ENCODE peak calls at places on chromosomes 11 and 22, in nine cellular contexts. S is NCI-H1105 treated with DMSO at 0.1 percent for 48 hours; Q is HT1080; H is activated CD4-positive, alpha-beta T cell treated with anti-CD3 and anti-CD28 coated beads, Interleukin-2, amount 50 U/mL, for 24 hours; W is GM13977; Y is HTR-8/SVneo; N is NCI-H226; A is kidney epithelial cell; K is T follicular helper cell. D is an unnamed sample.

GRCh38 chr11:11993814-11994213 is 14.6 kb downstream of the DKK3 start:
- DNase-seq in K (no peak), A (peak; percentile 61), W (no peak), H (no peak), S (no peak), Y (peak; percentile 77), Q (peak; percentile 91), N (peak; percentile 82), D (no peak)

GRCh38 chr22:17476838-17477237 is 86.5 kb upstream of the SLC25A18 start:
- DNase-seq in N (no peak), H (no peak), Q (no peak), A (no peak), S (no peak), W (no peak), K (no peak), Y (no peak), D (no peak)

GRCh38 chr11:65452806-65453490 is 30.4 kb downstream of the NEAT1 start:
- DNase-seq in Q (peak; percentile 79), S (no peak), A (no peak), K (no peak), N (no peak), H (no peak), W (no peak), Y (no peak), D (no peak)

GRCh38 chr11:134118016-134118415 is 49.1 kb downstream of the JAM3 start:
- DNase-seq in H (no peak), K (no peak), W (no peak), Y (no peak), S (no peak), Q (no peak), A (no peak), N (no peak), D (no peak)

GRCh38 chr22:45450931-45451651 is 37.6 kb downstream of the RIBC2 start:
- DNase-seq in S (no peak), W (no peak), A (no peak), N (no peak), K (no peak), Y (peak; percentile 54), H (no peak), Q (no peak), D (no peak)

GRCh38 chr11:69896250-69896649 is 77.0 kb upstream of the FGF3 start:
- DNase-seq in Q (no peak), K (no peak), H (no peak), S (no peak), A (no peak), N (no peak), W (no peak), Y (no peak), D (no peak)

GRCh38 chr11:6737872-6738466 is 33.8 kb downstream of the OR2AG2 start:
- DNase-seq in K (peak; percentile 51), H (no peak), A (no peak), S (peak; percentile 34), Y (peak; percentile 38), W (peak; percentile 29), N (no peak), Q (peak; percentile 40), D (peak; percentile 16)

GRCh38 chr11:2750601-2751522 is 51.1 kb upstream of the KCNQ1OT1 start:
- DNase-seq in Q (no peak), W (no peak), N (no peak), A (no peak), H (no peak), K (no peak), Y (no peak), S (peak; percentile 76), D (no peak)

GRCh38 chr22:24758164-24758799 is 16.2 kb downstream of the PIWIL3 start:
- DNase-seq in W (peak; percentile 62), N (no peak), S (peak; percentile 22), K (peak; percentile 20), Q (peak; percentile 4), A (no peak), Y (peak; percentile 30), H (peak; percentile 11), D (peak; percentile 29)

GRCh38 chr11:96211433-96211832 is 131.6 kb downstream of the MAML2 start:
- DNase-seq in N (no peak), Q (no peak), K (no peak), W (no peak), S (no peak), H (no peak), Y (no peak), A (no peak), D (no peak)

GRCh38 chr11:100932474-100933100 is 197.0 kb downstream of the PGR start:
- DNase-seq in W (peak; percentile 19), K (no peak), S (peak; percentile 32), N (no peak), H (no peak), A (no peak), Y (no peak), Q (peak; percentile 52), D (no peak)

GRCh38 chr11:17658211-17658610 is 61.2 kb upstream of the MYOD1 start:
- DNase-seq in Q (peak; percentile 51), N (no peak), H (no peak), A (no peak), W (no peak), S (no peak), Y (no peak), K (no peak), D (no peak)

GRCh38 chr11:10125522-10126133 is 168.4 kb downstream of the SBF2 start:
- DNase-seq in S (no peak), W (no peak), N (no peak), A (no peak), Q (no peak), Y (no peak), K (no peak), H (no peak), D (no peak)

GRCh38 chr22:50481440-50482106 is at the start of gene ADM2:
- DNase-seq in K (peak; percentile 50), H (no peak), A (no peak), Y (peak; percentile 53), S (no peak), Q (no peak), W (peak; percentile 82), N (no peak), D (peak; percentile 64)

GRCh38 chr11:111095327-111095726 is 150.2 kb upstream of the POU2AF2 start:
- DNase-seq in W (no peak), Y (no peak), K (no peak), Q (no peak), N (no peak), A (no peak), S (no peak), H (no peak), D (no peak)

GRCh38 chr11:114099392-114100178 is 40.1 kb downstream of the ZBTB16 start:
- DNase-seq in H (no peak), W (no peak), S (no peak), N (no peak), Q (no peak), Y (no peak), K (no peak), A (no peak), D (no peak)

GRCh38 chr11:64684357-64684756 is 38.6 kb downstream of the NRXN2 start:
- DNase-seq in Y (no peak), S (no peak), H (no peak), A (no peak), N (no peak), Q (no peak), K (no peak), W (no peak), D (no peak)

GRCh38 chr11:95567685-95568084 is 221.9 kb downstream of the FAM76B start:
- DNase-seq in S (no peak), Q (no peak), N (no peak), H (no peak), K (no peak), Y (no peak), A (no peak), W (no peak), D (no peak)

GRCh38 chr22:43510226-43511070 is 98.6 kb downstream of the MPPED1 start:
- DNase-seq in Q (no peak), Y (no peak), N (no peak), H (no peak), W (no peak), S (no peak), A (no peak), K (no peak), D (no peak)

GRCh38 chr22:37848587-37849088 is 581 bp upstream of the EIF3L start:
- DNase-seq in A (no peak), Q (no peak), W (no peak), H (no peak), N (no peak), K (no peak), S (no peak), Y (no peak), D (no peak)

GRCh38 chr11:57249384-57250319 is 12.6 kb upstream of the APLNR start:
- DNase-seq in A (no peak), H (peak; percentile 16), N (peak; percentile 21), S (peak; percentile 52), W (peak; percentile 54), Y (peak; percentile 41), Q (peak; percentile 70), K (no peak), D (no peak)

GRCh38 chr11:96278039-96278897 is 64.7 kb downstream of the MAML2 start:
- DNase-seq in N (peak; percentile 14), H (no peak), Y (no peak), S (no peak), Q (no peak), K (no peak), A (no peak), W (no peak), D (no peak)

GRCh38 chr11:19687372-19687771 is 25.3 kb upstream of the NAV2 start:
- DNase-seq in Y (no peak), H (no peak), S (no peak), K (no peak), W (no peak), A (no peak), N (no peak), Q (no peak), D (no peak)

GRCh38 chr11:102751673-102752072 is 26.9 kb upstream of the MMP8 start:
- DNase-seq in S (no peak), H (no peak), Y (no peak), A (no peak), N (no peak), W (no peak), K (no peak), Q (no peak), D (no peak)

D was measured in frontal cortex.